ENCODE peak calls at places on chromosomes 2 and 18, in five cellular contexts. W is NCI-H774, U is hepatocyte, Z is foreskin melanocyte, L is NCI-H1694. T is an unnamed sample.

GRCh38 chr2:43041661-43042360 is 184.6 kb downstream of the ZFP36L2 start:
- DNase-seq in W (no peak), U (peak), Z (no peak), L (no peak), T (no peak)

GRCh38 chr2:212930556-212930955 is 220.9 kb downstream of the IKZF2 start:
- DNase-seq in W (no peak), U (no peak), Z (no peak), L (no peak), T (no peak)

GRCh38 chr2:96860065-96861029 is 2.5 kb upstream of the ANKRD39 start:
- DNase-seq in W (no peak), U (no peak), Z (no peak), L (no peak), T (no peak)

GRCh38 chr2:162258169-162258568 is 14.9 kb upstream of the FAP start:
- DNase-seq in W (no peak), U (no peak), Z (no peak), L (no peak), T (no peak)

GRCh38 chr2:193141-193552 is 70.7 kb downstream of the SH3YL1 start:
- DNase-seq in W (no peak), U (no peak), Z (no peak), L (no peak), T (no peak)

GRCh38 chr18:49561377-49562193 is at the start of gene LIPG:
- DNase-seq in W (peak), U (peak), Z (no peak), L (peak), T (peak)

GRCh38 chr2:236360486-236360885 is 96.3 kb upstream of the ASB18 start:
- DNase-seq in W (no peak), U (peak), Z (no peak), L (no peak), T (no peak)

GRCh38 chr18:29361843-29362242 is 1184.9 kb upstream of the CDH2 start:
- DNase-seq in W (peak), U (peak), Z (no peak), L (no peak), T (no peak)

GRCh38 chr2:64049633-64050220 is 30.5 kb upstream of the VPS54 start:
- DNase-seq in W (peak), U (peak), Z (peak), L (peak), T (peak)

GRCh38 chr18:49022311-49023280 is 71.8 kb upstream of the SMAD7 start:
- DNase-seq in W (no peak), U (peak), Z (no peak), L (no peak), T (no peak)

GRCh38 chr2:205734436-205734835 is 52.1 kb downstream of the NRP2 start:
- DNase-seq in W (no peak), U (peak), Z (no peak), L (peak), T (peak)

GRCh38 chr18:24786027-24786426 is 325.6 kb downstream of the HRH4 start:
- DNase-seq in W (no peak), U (no peak), Z (peak), L (no peak), T (no peak)

GRCh38 chr2:176445831-176446433 is 176.7 kb downstream of the MTX2 start:
- DNase-seq in W (peak), U (no peak), Z (no peak), L (no peak), T (no peak)

GRCh38 chr2:37111971-37112370 is 27.7 kb downstream of the GPATCH11 start:
- DNase-seq in W (no peak), U (no peak), Z (peak), L (no peak), T (no peak)

GRCh38 chr2:238369516-238370481 is 49.5 kb downstream of the TRAF3IP1 start:
- DNase-seq in W (no peak), U (no peak), Z (no peak), L (no peak), T (no peak)

GRCh38 chr2:240319221-240319854 is 116.1 kb upstream of the GPC1 start:
- DNase-seq in W (no peak), U (no peak), Z (peak), L (no peak), T (no peak)

GRCh38 chr2:212398316-212398715 is 140.3 kb downstream of the ERBB4 start:
- DNase-seq in W (no peak), U (no peak), Z (no peak), L (no peak), T (no peak)

GRCh38 chr2:78992451-78992806 is 33.1 kb upstream of the REG3G start:
- DNase-seq in W (peak), U (peak), Z (peak), L (no peak), T (no peak)

GRCh38 chr2:144553379-144553778 is 33.5 kb upstream of the ZEB2 start:
- DNase-seq in W (no peak), U (no peak), Z (no peak), L (no peak), T (no peak)

GRCh38 chr18:58180738-58181353 is 136.8 kb downstream of the NEDD4L start:
- DNase-seq in W (peak), U (peak), Z (peak), L (peak), T (peak)

GRCh38 chr2:41966920-41967319 is 80.9 kb upstream of the PKDCC start:
- DNase-seq in W (no peak), U (no peak), Z (no peak), L (no peak), T (no peak)

GRCh38 chr2:38597115-38597514 is 5.6 kb downstream of the HNRNPLL start:
- DNase-seq in W (no peak), U (no peak), Z (no peak), L (no peak), T (no peak)

GRCh38 chr2:3745901-3746300 is 42.5 kb downstream of the DCDC2C start:
- DNase-seq in W (no peak), U (no peak), Z (no peak), L (no peak), T (peak)

GRCh38 chr2:117972466-117973123 is 41.3 kb downstream of the CCDC93 start:
- DNase-seq in W (no peak), U (no peak), Z (no peak), L (no peak), T (no peak)

GRCh38 chr2:26298638-26299393 is 47.1 kb upstream of the SELENOI start:
- DNase-seq in W (no peak), U (peak), Z (peak), L (no peak), T (no peak)

GRCh38 chr2:132439703-132440398 is 23.2 kb downstream of the GPR39 start:
- DNase-seq in W (no peak), U (peak), Z (no peak), L (no peak), T (no peak)